ENCODE peak calls at places on chromosomes 3 and 15, in ten cellular contexts. K, F, R, I, Q, G, A, V, E and J are unnamed samples.
A peak's percentile ranks its signal among the peaks of the same experiment; 100 is the strongest.

GRCh38 chr3:193905541-193905940 is 230.4 kb upstream of the HES1 start:
- DNase-seq in Q (no peak), G (no peak), A (no peak), E (no peak), F (no peak), V (no peak), R (no peak), K (no peak), I (no peak), J (no peak)

GRCh38 chr3:194251891-194252560 is 99.1 kb downstream of the CPN2 start:
- DNase-seq in Q (no peak), K (no peak), I (no peak), F (no peak), E (no peak), G (no peak), V (no peak), R (no peak), A (no peak), J (no peak)

GRCh38 chr15:82898961-82899360 is 53.6 kb downstream of the HOMER2 start:
- DNase-seq in R (no peak), Q (no peak), E (no peak), F (no peak), V (no peak), A (no peak), I (no peak), G (no peak), K (no peak), J (no peak)

GRCh38 chr15:83078712-83079111 is 11.7 kb upstream of the BTBD1 start:
- DNase-seq in E (no peak), V (no peak), K (no peak), G (no peak), A (no peak), R (no peak), Q (no peak), F (no peak), I (no peak), J (no peak)

GRCh38 chr15:90774731-90775521 is 57.8 kb downstream of the BLM start:
- DNase-seq in Q (no peak), A (peak; percentile 58), V (peak; percentile 61), R (no peak), K (peak; percentile 35), I (no peak), E (peak; percentile 62), G (no peak), F (no peak), J (peak; percentile 62)

GRCh38 chr3:197007296-197007940 is 22.2 kb downstream of the MELTF start:
- DNase-seq in V (no peak), E (no peak), R (peak; percentile 65), F (no peak), A (no peak), K (no peak), I (no peak), Q (no peak), G (no peak), J (no peak)

GRCh38 chr3:59611649-59612431 is 562.0 kb upstream of the CFAP20DC start:
- DNase-seq in Q (no peak), R (peak; percentile 19), I (no peak), G (no peak), V (no peak), A (no peak), F (no peak), E (no peak), K (no peak), J (no peak)

GRCh38 chr3:142595581-142595950 is 627 bp upstream of the PLS1 start:
- DNase-seq in V (peak; percentile 91), Q (no peak), I (no peak), A (peak; percentile 79), E (peak; percentile 77), K (peak; percentile 86), F (no peak), R (peak; percentile 67), G (no peak), J (peak; percentile 93)

GRCh38 chr15:57320543-57321220 is 55.6 kb upstream of the CGNL1 start:
- DNase-seq in Q (no peak), R (peak; percentile 52), F (no peak), E (peak; percentile 67), I (no peak), V (no peak), K (peak; percentile 56), A (peak; percentile 85), G (no peak), J (peak; percentile 67)

GRCh38 chr3:160159346-160159745 is 65.9 kb upstream of the C3orf80 start:
- DNase-seq in I (no peak), K (no peak), E (no peak), A (no peak), Q (no peak), G (no peak), F (no peak), V (no peak), R (no peak), J (no peak)

GRCh38 chr3:160159806-160160205 is 65.4 kb upstream of the C3orf80 start:
- DNase-seq in I (no peak), A (no peak), R (no peak), G (no peak), V (no peak), E (no peak), K (no peak), Q (no peak), F (no peak), J (no peak)

GRCh38 chr3:160168290-160168689 is 56.9 kb upstream of the C3orf80 start:
- DNase-seq in I (no peak), E (no peak), V (no peak), R (no peak), F (no peak), G (no peak), A (no peak), K (no peak), Q (no peak), J (no peak)

GRCh38 chr3:160162440-160162839 is 62.8 kb upstream of the C3orf80 start:
- DNase-seq in I (no peak), E (no peak), G (no peak), Q (no peak), K (no peak), V (no peak), F (no peak), A (no peak), R (no peak), J (no peak)

DNA sequence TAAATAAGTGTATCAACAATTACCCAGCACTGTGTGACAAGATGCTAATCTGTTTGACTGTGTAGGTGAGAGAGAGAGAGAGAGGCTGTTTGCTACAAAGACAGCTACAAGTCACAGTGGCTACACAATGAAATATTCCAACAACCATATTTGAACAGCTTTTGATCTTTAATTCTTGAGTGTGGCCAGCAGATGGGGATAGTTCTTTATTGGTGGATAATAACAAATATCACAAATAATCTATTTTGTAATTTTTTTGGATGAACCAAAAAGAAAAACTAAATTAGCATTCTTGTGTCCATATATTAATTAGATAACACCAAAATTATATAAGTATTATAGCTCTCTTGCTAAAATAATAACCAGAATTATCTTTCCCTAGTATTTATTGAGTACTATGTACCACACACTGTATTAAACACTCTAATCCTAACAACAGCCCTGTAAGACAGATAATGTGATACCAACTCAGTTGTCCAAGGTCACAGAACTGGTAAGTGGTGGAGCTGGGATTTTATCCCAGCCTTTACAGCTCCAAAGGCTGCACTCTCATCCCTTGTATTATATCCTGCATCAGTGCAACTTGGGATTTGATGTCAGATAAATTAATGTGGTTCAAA is 61.9 kb upstream of the C3orf80 start:
- DNase-seq in G (peak; percentile 27), A (peak; percentile 68), V (no peak), K (no peak), I (no peak), R (peak; percentile 42), Q (no peak), F (no peak), E (peak; percentile 74), J (peak; percentile 66)
- TF ChIP-seq CTCF in G (peak; percentile 39), A (peak; percentile 47), V (peak; percentile 72), K (no peak), I (no peak), R (peak; percentile 63), Q (peak; percentile 47), F (peak; percentile 34), E (peak; percentile 51), J (peak; percentile 53)

DNA sequence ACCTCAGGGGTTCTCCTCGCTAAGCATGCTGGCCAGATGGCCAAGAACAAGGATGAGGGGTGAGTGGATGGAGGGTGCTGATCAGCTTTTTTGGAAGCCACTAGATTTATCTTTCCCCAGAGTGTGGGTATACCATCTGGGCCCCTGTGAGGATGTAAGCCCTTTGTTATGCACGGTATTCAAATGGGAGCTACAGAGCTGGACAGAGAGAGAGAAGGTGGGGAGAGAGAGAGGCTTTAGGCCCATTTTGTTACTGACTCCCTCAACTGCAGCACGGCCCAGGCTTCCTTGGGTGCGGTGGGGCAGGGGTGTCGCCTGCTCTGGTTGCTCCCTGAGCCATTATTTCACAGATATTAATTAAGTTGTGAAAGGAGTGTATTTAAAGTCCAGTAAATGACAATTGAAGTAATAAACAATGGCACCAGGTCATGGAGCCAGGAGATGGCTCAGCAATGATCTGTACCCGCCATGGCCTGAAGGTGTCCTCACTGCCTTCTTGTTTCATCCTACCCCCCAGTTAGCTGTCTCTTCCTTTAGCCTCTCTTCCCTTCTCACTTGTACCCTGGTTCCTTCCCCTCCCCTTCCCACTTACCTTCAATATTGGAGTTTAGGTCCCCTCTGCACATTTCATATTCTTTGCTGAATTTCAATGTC is 158.0 kb downstream of the CLSTN2 start:
- DNase-seq in Q (no peak), K (no peak), I (no peak), R (no peak), G (peak; percentile 20), A (no peak), F (no peak), E (no peak), V (no peak), J (no peak)
- TF ChIP-seq CTCF in Q (no peak), K (no peak), I (no peak), R (no peak), G (peak; percentile 5), A (no peak), F (no peak), E (no peak), V (no peak), J (no peak)

GRCh38 chr3:57856675-57857074 is 100.6 kb downstream of the SLMAP start:
- DNase-seq in K (no peak), I (no peak), V (no peak), A (peak; percentile 31), G (no peak), E (no peak), Q (no peak), F (no peak), R (peak; percentile 3), J (peak; percentile 40)
- TF ChIP-seq CTCF in K (peak; percentile 19), I (no peak), V (peak; percentile 23), A (peak; percentile 35), G (no peak), E (peak; percentile 18), Q (no peak), F (no peak), R (no peak), J (peak; percentile 31)

DNA sequence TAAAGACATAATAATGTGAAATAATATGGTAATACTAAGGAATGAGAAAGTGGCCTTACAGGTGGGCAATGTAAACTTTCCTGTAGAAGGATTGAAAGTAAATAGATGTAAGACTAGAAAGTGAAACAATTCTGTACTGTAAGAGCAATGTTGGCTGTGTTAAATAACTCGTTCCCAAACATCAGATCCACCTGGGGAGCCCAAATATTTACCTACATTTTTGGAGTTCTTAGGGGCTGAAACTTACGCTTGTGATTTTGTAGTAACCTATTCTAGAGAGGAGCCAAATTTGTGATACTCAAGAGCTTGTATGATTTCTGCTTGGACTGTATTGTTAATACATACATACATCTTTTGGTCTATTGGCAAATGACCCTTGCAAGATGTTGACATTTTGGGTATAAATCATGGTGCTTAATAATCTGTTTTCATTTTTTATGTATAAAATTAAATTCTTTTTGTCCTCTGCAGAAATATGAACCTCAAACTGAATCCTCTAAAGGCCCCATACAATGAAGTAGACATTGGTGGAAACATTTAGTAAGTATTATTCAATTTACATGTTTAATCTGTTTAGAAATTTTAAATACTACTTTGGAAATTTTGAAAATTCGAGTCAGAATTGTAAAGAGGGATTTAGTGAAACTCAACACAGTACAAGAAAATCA is 8.5 kb upstream of the CHD2 start:
- DNase-seq in R (no peak), A (no peak), E (peak; percentile 3), F (no peak), G (no peak), Q (no peak), V (no peak), I (no peak), K (no peak), J (no peak)
- TF ChIP-seq CTCF in R (no peak), A (no peak), E (no peak), F (no peak), G (no peak), Q (no peak), V (no peak), I (no peak), K (no peak), J (no peak)